ENCODE peak calls at places on chromosome 11, in eight cellular contexts. One of them, this sample, is unnamed.

GRCh38 chr11:46918778-46919513 is 596 bp upstream of the LRP4 start:
- DNase-seq in NCI-H1436: no peak
- DNase-seq in cardiac muscle cell: no peak
- DNase-seq in stimulated activated CD8-positive, alpha-beta memory T cell treated with anti-CD3 and anti-CD28 coated beads, Interleukin-15, amount 100 ng/mL, for 4 hours: no peak
- DNase-seq in HT-29: no peak
- DNase-seq in activated CD4-positive, CD25-positive, alpha-beta regulatory T cell: no peak
- DNase-seq in HEK293T: no peak
- DNase-seq in activated naive CD4-positive, alpha-beta T cell treated with Interleukin-2 at 50 U/mL for 16 hours: no peak
- DNase-seq in this sample: no peak

GRCh38 chr11:88522624-88523361 is 185.3 kb upstream of the CTSC start:
- DNase-seq in stimulated activated CD8-positive, alpha-beta memory T cell treated with anti-CD3 and anti-CD28 coated beads, Interleukin-15, amount 100 ng/mL, for 4 hours: no peak
- DNase-seq in HEK293T: no peak
- DNase-seq in activated naive CD4-positive, alpha-beta T cell treated with Interleukin-2 at 50 U/mL for 16 hours: no peak
- DNase-seq in HT-29: no peak
- DNase-seq in cardiac muscle cell: no peak
- DNase-seq in activated CD4-positive, CD25-positive, alpha-beta regulatory T cell: no peak
- DNase-seq in NCI-H1436: no peak
- DNase-seq in this sample: no peak

GRCh38 chr11:126833020-126833419 is 167.6 kb downstream of the KIRREL3 start:
- DNase-seq in NCI-H1436: no peak
- DNase-seq in cardiac muscle cell: no peak
- DNase-seq in stimulated activated CD8-positive, alpha-beta memory T cell treated with anti-CD3 and anti-CD28 coated beads, Interleukin-15, amount 100 ng/mL, for 4 hours: no peak
- DNase-seq in HEK293T: no peak
- DNase-seq in activated CD4-positive, CD25-positive, alpha-beta regulatory T cell: no peak
- DNase-seq in HT-29: peak
- DNase-seq in activated naive CD4-positive, alpha-beta T cell treated with Interleukin-2 at 50 U/mL for 16 hours: no peak
- DNase-seq in this sample: no peak

GRCh38 chr11:40274017-40274416 is 1185.4 kb downstream of the LRRC4C start:
- DNase-seq in stimulated activated CD8-positive, alpha-beta memory T cell treated with anti-CD3 and anti-CD28 coated beads, Interleukin-15, amount 100 ng/mL, for 4 hours: no peak
- DNase-seq in cardiac muscle cell: peak
- DNase-seq in HT-29: peak
- DNase-seq in NCI-H1436: no peak
- DNase-seq in HEK293T: no peak
- DNase-seq in activated CD4-positive, CD25-positive, alpha-beta regulatory T cell: no peak
- DNase-seq in activated naive CD4-positive, alpha-beta T cell treated with Interleukin-2 at 50 U/mL for 16 hours: no peak
- DNase-seq in this sample: no peak

GRCh38 chr11:110798231-110798630 is 86.0 kb upstream of the ARHGAP20 start:
- DNase-seq in NCI-H1436: no peak
- DNase-seq in cardiac muscle cell: no peak
- DNase-seq in activated CD4-positive, CD25-positive, alpha-beta regulatory T cell: no peak
- DNase-seq in activated naive CD4-positive, alpha-beta T cell treated with Interleukin-2 at 50 U/mL for 16 hours: no peak
- DNase-seq in stimulated activated CD8-positive, alpha-beta memory T cell treated with anti-CD3 and anti-CD28 coated beads, Interleukin-15, amount 100 ng/mL, for 4 hours: no peak
- DNase-seq in HEK293T: no peak
- DNase-seq in HT-29: no peak
- DNase-seq in this sample: no peak

GRCh38 chr11:110431212-110432073 is 1.7 kb downstream of the FDX1 start:
- DNase-seq in NCI-H1436: no peak
- DNase-seq in activated naive CD4-positive, alpha-beta T cell treated with Interleukin-2 at 50 U/mL for 16 hours: no peak
- DNase-seq in HT-29: peak
- DNase-seq in stimulated activated CD8-positive, alpha-beta memory T cell treated with anti-CD3 and anti-CD28 coated beads, Interleukin-15, amount 100 ng/mL, for 4 hours: no peak
- DNase-seq in HEK293T: no peak
- DNase-seq in cardiac muscle cell: peak
- DNase-seq in activated CD4-positive, CD25-positive, alpha-beta regulatory T cell: no peak
- DNase-seq in this sample: no peak

GRCh38 chr11:65308281-65308891 is 6.3 kb upstream of the CDC42EP2 start:
- DNase-seq in stimulated activated CD8-positive, alpha-beta memory T cell treated with anti-CD3 and anti-CD28 coated beads, Interleukin-15, amount 100 ng/mL, for 4 hours: no peak
- DNase-seq in activated CD4-positive, CD25-positive, alpha-beta regulatory T cell: no peak
- DNase-seq in NCI-H1436: no peak
- DNase-seq in activated naive CD4-positive, alpha-beta T cell treated with Interleukin-2 at 50 U/mL for 16 hours: no peak
- DNase-seq in HEK293T: no peak
- DNase-seq in cardiac muscle cell: peak
- DNase-seq in HT-29: peak
- DNase-seq in this sample: no peak

GRCh38 chr11:36672815-36673450 is 74.9 kb upstream of the RAG2 start:
- DNase-seq in stimulated activated CD8-positive, alpha-beta memory T cell treated with anti-CD3 and anti-CD28 coated beads, Interleukin-15, amount 100 ng/mL, for 4 hours: no peak
- DNase-seq in activated CD4-positive, CD25-positive, alpha-beta regulatory T cell: no peak
- DNase-seq in cardiac muscle cell: peak
- DNase-seq in activated naive CD4-positive, alpha-beta T cell treated with Interleukin-2 at 50 U/mL for 16 hours: no peak
- DNase-seq in HEK293T: peak
- DNase-seq in HT-29: peak
- DNase-seq in NCI-H1436: no peak
- DNase-seq in this sample: peak

GRCh38 chr11:78251083-78251699 is 62.5 kb downstream of the USP35 start:
- DNase-seq in HEK293T: no peak
- DNase-seq in HT-29: no peak
- DNase-seq in NCI-H1436: no peak
- DNase-seq in stimulated activated CD8-positive, alpha-beta memory T cell treated with anti-CD3 and anti-CD28 coated beads, Interleukin-15, amount 100 ng/mL, for 4 hours: no peak
- DNase-seq in activated CD4-positive, CD25-positive, alpha-beta regulatory T cell: no peak
- DNase-seq in cardiac muscle cell: peak
- DNase-seq in activated naive CD4-positive, alpha-beta T cell treated with Interleukin-2 at 50 U/mL for 16 hours: no peak
- DNase-seq in this sample: no peak

GRCh38 chr11:12003329-12003728 is 5.1 kb downstream of the DKK3 start:
- DNase-seq in activated CD4-positive, CD25-positive, alpha-beta regulatory T cell: no peak
- DNase-seq in cardiac muscle cell: no peak
- DNase-seq in HEK293T: no peak
- DNase-seq in HT-29: no peak
- DNase-seq in NCI-H1436: no peak
- DNase-seq in activated naive CD4-positive, alpha-beta T cell treated with Interleukin-2 at 50 U/mL for 16 hours: no peak
- DNase-seq in stimulated activated CD8-positive, alpha-beta memory T cell treated with anti-CD3 and anti-CD28 coated beads, Interleukin-15, amount 100 ng/mL, for 4 hours: no peak
- DNase-seq in this sample: no peak

GRCh38 chr11:83711035-83711630 is 425.0 kb upstream of the CCDC90B start:
- DNase-seq in cardiac muscle cell: no peak
- DNase-seq in HT-29: no peak
- DNase-seq in activated naive CD4-positive, alpha-beta T cell treated with Interleukin-2 at 50 U/mL for 16 hours: no peak
- DNase-seq in stimulated activated CD8-positive, alpha-beta memory T cell treated with anti-CD3 and anti-CD28 coated beads, Interleukin-15, amount 100 ng/mL, for 4 hours: no peak
- DNase-seq in NCI-H1436: no peak
- DNase-seq in activated CD4-positive, CD25-positive, alpha-beta regulatory T cell: no peak
- DNase-seq in HEK293T: no peak
- DNase-seq in this sample: no peak

GRCh38 chr11:6648505-6648904 is 7.1 kb downstream of the DCHS1 start:
- DNase-seq in stimulated activated CD8-positive, alpha-beta memory T cell treated with anti-CD3 and anti-CD28 coated beads, Interleukin-15, amount 100 ng/mL, for 4 hours: no peak
- DNase-seq in HEK293T: no peak
- DNase-seq in activated naive CD4-positive, alpha-beta T cell treated with Interleukin-2 at 50 U/mL for 16 hours: no peak
- DNase-seq in HT-29: no peak
- DNase-seq in NCI-H1436: no peak
- DNase-seq in cardiac muscle cell: no peak
- DNase-seq in activated CD4-positive, CD25-positive, alpha-beta regulatory T cell: no peak
- DNase-seq in this sample: no peak

GRCh38 chr11:24155792-24156191 is 341.1 kb upstream of the LUZP2 start:
- DNase-seq in cardiac muscle cell: no peak
- DNase-seq in stimulated activated CD8-positive, alpha-beta memory T cell treated with anti-CD3 and anti-CD28 coated beads, Interleukin-15, amount 100 ng/mL, for 4 hours: no peak
- DNase-seq in HEK293T: peak
- DNase-seq in activated CD4-positive, CD25-positive, alpha-beta regulatory T cell: no peak
- DNase-seq in activated naive CD4-positive, alpha-beta T cell treated with Interleukin-2 at 50 U/mL for 16 hours: no peak
- DNase-seq in HT-29: peak
- DNase-seq in NCI-H1436: no peak
- DNase-seq in this sample: no peak

GRCh38 chr11:119092880-119093665 is 8.4 kb downstream of the HMBS start:
- DNase-seq in activated CD4-positive, CD25-positive, alpha-beta regulatory T cell: no peak
- DNase-seq in NCI-H1436: no peak
- DNase-seq in HT-29: peak
- DNase-seq in cardiac muscle cell: peak
- DNase-seq in HEK293T: no peak
- DNase-seq in stimulated activated CD8-positive, alpha-beta memory T cell treated with anti-CD3 and anti-CD28 coated beads, Interleukin-15, amount 100 ng/mL, for 4 hours: no peak
- DNase-seq in activated naive CD4-positive, alpha-beta T cell treated with Interleukin-2 at 50 U/mL for 16 hours: no peak
- DNase-seq in this sample: no peak

GRCh38 chr11:48025983-48026340 is 45.6 kb downstream of the PTPRJ start:
- DNase-seq in NCI-H1436: no peak
- DNase-seq in HT-29: no peak
- DNase-seq in activated CD4-positive, CD25-positive, alpha-beta regulatory T cell: no peak
- DNase-seq in stimulated activated CD8-positive, alpha-beta memory T cell treated with anti-CD3 and anti-CD28 coated beads, Interleukin-15, amount 100 ng/mL, for 4 hours: no peak
- DNase-seq in HEK293T: no peak
- DNase-seq in cardiac muscle cell: no peak
- DNase-seq in activated naive CD4-positive, alpha-beta T cell treated with Interleukin-2 at 50 U/mL for 16 hours: no peak
- DNase-seq in this sample: no peak

GRCh38 chr11:20048246-20048645 is 112.0 kb downstream of the DBX1 start:
- DNase-seq in activated CD4-positive, CD25-positive, alpha-beta regulatory T cell: no peak
- DNase-seq in NCI-H1436: no peak
- DNase-seq in activated naive CD4-positive, alpha-beta T cell treated with Interleukin-2 at 50 U/mL for 16 hours: no peak
- DNase-seq in HT-29: no peak
- DNase-seq in HEK293T: no peak
- DNase-seq in stimulated activated CD8-positive, alpha-beta memory T cell treated with anti-CD3 and anti-CD28 coated beads, Interleukin-15, amount 100 ng/mL, for 4 hours: no peak
- DNase-seq in cardiac muscle cell: no peak
- DNase-seq in this sample: no peak

GRCh38 chr11:117908261-117908895 is 20.8 kb downstream of the TMPRSS13 start:
- DNase-seq in cardiac muscle cell: no peak
- DNase-seq in HEK293T: no peak
- DNase-seq in activated naive CD4-positive, alpha-beta T cell treated with Interleukin-2 at 50 U/mL for 16 hours: no peak
- DNase-seq in NCI-H1436: no peak
- DNase-seq in activated CD4-positive, CD25-positive, alpha-beta regulatory T cell: no peak
- DNase-seq in stimulated activated CD8-positive, alpha-beta memory T cell treated with anti-CD3 and anti-CD28 coated beads, Interleukin-15, amount 100 ng/mL, for 4 hours: no peak
- DNase-seq in HT-29: no peak
- DNase-seq in this sample: no peak

GRCh38 chr11:57290288-57290687 is 34.5 kb downstream of the TNKS1BP1 start:
- DNase-seq in HT-29: no peak
- DNase-seq in NCI-H1436: no peak
- DNase-seq in activated CD4-positive, CD25-positive, alpha-beta regulatory T cell: no peak
- DNase-seq in cardiac muscle cell: peak
- DNase-seq in activated naive CD4-positive, alpha-beta T cell treated with Interleukin-2 at 50 U/mL for 16 hours: no peak
- DNase-seq in stimulated activated CD8-positive, alpha-beta memory T cell treated with anti-CD3 and anti-CD28 coated beads, Interleukin-15, amount 100 ng/mL, for 4 hours: no peak
- DNase-seq in HEK293T: no peak
- DNase-seq in this sample: no peak